ENCODE peak calls at places on chromosome 14, in nine cellular contexts. U is AG10803; P is HL-60; N is cardiac muscle cell; J is right atrium auricular region; O is A549; E is nephron progenitor cell; C is omental fat pad; T is CD8-positive, alpha-beta T cell. H is an unnamed sample.

GRCh38 chr14:23538785-23539184 is 12.8 kb downstream of the ZFHX2 start:
- DNase-seq in U (peak; percentile 16), P (no peak), N (peak; percentile 53), J (no peak), O (no peak), E (peak; percentile 66), C (no peak), T (no peak), H (no peak)

GRCh38 chr14:64174922-64175782 is 119.0 kb downstream of the ESR2 start:
- DNase-seq in U (no peak), P (no peak), N (no peak), J (no peak), O (no peak), E (no peak), C (no peak), T (no peak), H (no peak)

GRCh38 chr14:77681196-77682157 is 26.3 kb downstream of the ALKBH1 start:
- DNase-seq in U (peak; percentile 37), P (no peak), N (no peak), J (no peak), O (no peak), E (no peak), C (no peak), T (no peak), H (no peak)

GRCh38 chr14:72869407-72870329 is 24.2 kb downstream of the DPF3 start:
- DNase-seq in U (no peak), P (no peak), N (no peak), J (no peak), O (no peak), E (no peak), C (no peak), T (no peak), H (no peak)

GRCh38 chr14:90880282-90880681 is 64.1 kb upstream of the TTC7B start:
- DNase-seq in U (no peak), P (no peak), N (no peak), J (no peak), O (no peak), E (no peak), C (no peak), T (no peak), H (no peak)

GRCh38 chr14:100677925-100678765 is 48.5 kb upstream of the DLK1 start:
- DNase-seq in U (peak; percentile 69), P (no peak), N (peak; percentile 91), J (no peak), O (no peak), E (no peak), C (no peak), T (no peak), H (no peak)

GRCh38 chr14:90612801-90613200 is 203.4 kb downstream of the TTC7B start:
- DNase-seq in U (no peak), P (no peak), N (no peak), J (no peak), O (no peak), E (no peak), C (no peak), T (no peak), H (no peak)

GRCh38 chr14:75995372-75996041 is 9.9 kb downstream of the IFT43 start:
- DNase-seq in U (peak; percentile 88), P (no peak), N (peak; percentile 89), J (peak; percentile 86), O (no peak), E (no peak), C (no peak), T (no peak), H (no peak)

GRCh38 chr14:21039059-21039422 is 3.1 kb upstream of the RNASE7 start:
- DNase-seq in U (peak; percentile 89), P (no peak), N (peak; percentile 94), J (peak; percentile 90), O (no peak), E (no peak), C (no peak), T (no peak), H (no peak)

GRCh38 chr14:60485600-60486251 is at the start of gene C14orf39:
- DNase-seq in U (no peak), P (no peak), N (peak; percentile 22), J (no peak), O (no peak), E (peak; percentile 81), C (no peak), T (no peak), H (no peak)

GRCh38 chr14:100589071-100589759 is 2.0 kb upstream of the BEGAIN start:
- DNase-seq in U (no peak), P (no peak), N (no peak), J (no peak), O (no peak), E (peak; percentile 13), C (no peak), T (no peak), H (no peak)

GRCh38 chr14:55071870-55072640 is 20.6 kb downstream of the MAPK1IP1L start:
- DNase-seq in U (peak; percentile 93), P (no peak), N (peak; percentile 73), J (no peak), O (no peak), E (peak; percentile 12), C (no peak), T (peak; percentile 24), H (peak; percentile 95)

GRCh38 chr14:71536927-71537772 is 395.1 kb upstream of the RGS6 start:
- DNase-seq in U (no peak), P (no peak), N (no peak), J (no peak), O (no peak), E (no peak), C (no peak), T (no peak), H (no peak)

DNA sequence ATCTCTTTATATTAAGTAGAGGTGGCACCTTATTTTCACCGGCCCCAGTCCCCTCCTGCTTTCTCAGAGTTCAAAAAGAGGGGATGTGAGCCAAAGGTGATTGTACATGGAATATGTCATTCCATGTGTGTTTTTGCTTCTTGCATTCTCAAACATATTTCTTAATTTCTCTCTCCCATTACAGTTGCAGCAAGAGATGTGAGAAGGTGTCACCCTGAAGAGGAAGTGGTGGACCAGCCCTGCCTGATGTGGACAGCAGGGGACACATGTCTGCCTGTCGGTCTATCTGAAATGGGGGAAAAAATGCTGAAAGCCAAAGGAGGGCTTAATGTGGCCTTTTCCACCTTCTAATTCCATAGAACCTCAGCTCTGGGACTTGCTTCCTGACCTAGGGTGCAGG is 1.9 kb upstream of the FOXN3 start:
- DNase-seq in U (no peak), P (peak; percentile 70), N (no peak), J (no peak), O (no peak), E (no peak), C (no peak), T (no peak), H (no peak)
- TF ChIP-seq CTCF in U (no peak), P (peak; percentile 3), N (no peak), J (no peak), O (no peak), E (no peak), C (no peak), T (no peak), H (no peak)

GRCh38 chr14:50041980-50042379 is 74.4 kb downstream of the VCPKMT start:
- DNase-seq in U (no peak), P (no peak), N (no peak), J (no peak), O (no peak), E (no peak), C (no peak), T (no peak), H (no peak)

GRCh38 chr14:50039120-50039517 is 77.3 kb downstream of the VCPKMT start:
- DNase-seq in U (no peak), P (no peak), N (no peak), J (no peak), O (no peak), E (no peak), C (no peak), T (no peak), H (no peak)

GRCh38 chr14:50039734-50040400 is 76.5 kb downstream of the VCPKMT start:
- DNase-seq in U (peak; percentile 76), P (peak; percentile 90), N (peak; percentile 93), J (no peak), O (peak; percentile 48), E (no peak), C (no peak), T (no peak), H (no peak)

GRCh38 chr14:50040905-50041465 is 75.4 kb downstream of the VCPKMT start:
- DNase-seq in U (no peak), P (no peak), N (no peak), J (no peak), O (no peak), E (no peak), C (no peak), T (no peak), H (no peak)

GRCh38 chr14:50040401-50040775 is 76.0 kb downstream of the VCPKMT start:
- DNase-seq in U (peak; percentile 67), P (no peak), N (peak; percentile 80), J (no peak), O (peak; percentile 64), E (no peak), C (no peak), T (peak; percentile 41), H (no peak)
- TF ChIP-seq CTCF in U (no peak), P (no peak), N (no peak), J (no peak), O (no peak), E (no peak), C (no peak), T (no peak), H (no peak)

DNA sequence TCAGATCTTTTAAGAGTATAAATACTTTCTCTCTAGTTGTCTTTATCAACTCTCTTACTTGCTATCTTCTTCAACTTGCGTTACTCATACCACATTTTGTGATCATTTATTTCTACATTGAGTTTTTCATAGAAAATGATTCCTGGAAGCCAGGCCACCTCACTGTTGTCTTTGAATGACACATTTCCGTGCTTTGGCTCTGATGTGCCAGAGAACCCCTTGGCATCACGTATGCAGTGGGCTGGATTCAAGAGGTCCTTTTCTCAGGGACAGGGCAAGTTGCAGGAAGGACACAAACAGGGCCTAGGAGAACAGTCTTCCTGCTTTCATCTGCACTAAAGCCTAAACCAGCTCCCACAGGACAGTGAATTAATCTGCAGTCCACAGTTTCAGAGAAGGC is 70.3 kb upstream of the PYGL start:
- DNase-seq in U (no peak), P (no peak), N (no peak), J (no peak), O (no peak), E (no peak), C (no peak), T (no peak), H (no peak)
- TF ChIP-seq CTCF in U (no peak), P (no peak), N (no peak), J (no peak), O (no peak), E (no peak), C (no peak), T (no peak), H (no peak)

DNA sequence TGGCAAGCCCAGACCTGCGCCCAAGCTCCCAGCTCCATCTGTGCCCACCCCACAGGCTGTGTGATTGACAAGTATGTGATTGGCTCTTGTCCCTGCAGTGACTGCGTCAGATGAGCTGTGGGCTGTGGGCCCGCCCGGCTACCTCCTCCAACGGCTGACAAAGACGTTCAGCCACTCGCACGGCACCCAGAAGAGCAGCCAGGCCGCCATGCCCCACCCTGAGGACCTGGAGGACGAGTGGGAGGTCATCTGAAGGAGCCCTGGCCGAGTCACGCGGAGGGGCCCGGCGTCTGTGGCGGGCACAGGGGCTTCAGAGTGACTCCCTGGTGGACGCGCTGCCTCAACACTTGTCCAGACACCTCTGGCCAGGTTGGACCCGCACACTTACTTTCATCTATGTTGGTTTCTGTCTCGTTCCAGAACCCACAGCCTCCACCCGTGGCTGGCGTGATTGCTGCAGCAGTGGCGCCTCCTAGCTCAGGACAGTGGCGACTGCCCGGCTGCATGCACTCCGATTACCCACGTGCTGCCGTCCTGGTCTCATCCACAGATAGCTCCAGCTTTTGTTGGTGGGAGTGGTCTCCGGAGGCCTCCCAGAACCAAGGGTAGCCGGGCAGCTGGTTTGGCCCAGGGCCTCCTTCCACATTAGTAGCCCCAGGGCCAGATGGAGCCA is 11.4 kb downstream of the ANKRD9 start:
- DNase-seq in U (no peak), P (no peak), N (no peak), J (no peak), O (no peak), E (no peak), C (no peak), T (no peak), H (no peak)
- TF ChIP-seq CTCF in U (no peak), P (no peak), N (no peak), J (peak; percentile 40), O (peak; percentile 21), E (no peak), C (no peak), T (no peak), H (no peak)